ENCODE peak calls at places on chromosomes 4 and X, in four cellular contexts. R is tibial nerve, U is AG04450, P is kidney epithelial cell. G is an unnamed sample.

GRCh38 chr4:71269241-71269640 is 69.6 kb upstream of the SLC4A4 start:
- DNase-seq in P (no peak), R (no peak), U (no peak), G (no peak)

GRCh38 chrX:24125028-24125612 is 24.4 kb upstream of the ZFX start:
- DNase-seq in P (no peak), U (no peak), R (no peak), G (no peak)

GRCh38 chr4:89331197-89331596 is 23.6 kb upstream of the GPRIN3 start:
- DNase-seq in U (no peak), P (no peak), R (no peak), G (no peak)

GRCh38 chrX:73877687-73878086 is 314.7 kb downstream of the CHIC1 start:
- DNase-seq in R (no peak), U (no peak), P (peak), G (no peak)

GRCh38 chr4:32519060-32519459 is 1798.9 kb downstream of the PCDH7 start:
- DNase-seq in P (peak), R (no peak), U (no peak), G (peak)

GRCh38 chr4:41632481-41633073 is 94.6 kb downstream of the LIMCH1 start:
- DNase-seq in R (no peak), U (no peak), P (no peak), G (no peak)

GRCh38 chrX:100409316-100410082 is 574 bp downstream of the PCDH19 start:
- DNase-seq in P (no peak), U (no peak), R (no peak), G (no peak)

GRCh38 chrX:22135171-22135711 is 103.1 kb downstream of the PHEX start:
- DNase-seq in P (peak), R (no peak), U (peak), G (peak)

GRCh38 chrX:28120076-28120475 is 138.8 kb upstream of the DCAF8L1 start:
- DNase-seq in R (no peak), U (no peak), P (peak), G (no peak)

GRCh38 chr4:126405369-126405982 is 1090.7 kb downstream of the FAT4 start:
- DNase-seq in P (no peak), U (no peak), R (no peak), G (peak)

GRCh38 chrX:791479-792034 is 161.0 kb downstream of the SHOX start:
- DNase-seq in P (no peak), R (no peak), U (no peak), G (no peak)

GRCh38 chr4:84852081-84852480 is 114.4 kb downstream of the WDFY3 start:
- DNase-seq in R (no peak), U (no peak), P (no peak), G (peak)

GRCh38 chr4:24583451-24584174 is 741 bp downstream of the DHX15 start:
- DNase-seq in P (no peak), R (peak), U (no peak), G (no peak)

GRCh38 chr4:7769308-7769841 is 170.3 kb downstream of the AFAP1 start:
- DNase-seq in R (no peak), P (no peak), U (no peak), G (no peak)

GRCh38 chrX:105837227-105837626 is 14.9 kb downstream of the NRK start:
- DNase-seq in P (peak), R (peak), U (peak), G (peak)

DNA sequence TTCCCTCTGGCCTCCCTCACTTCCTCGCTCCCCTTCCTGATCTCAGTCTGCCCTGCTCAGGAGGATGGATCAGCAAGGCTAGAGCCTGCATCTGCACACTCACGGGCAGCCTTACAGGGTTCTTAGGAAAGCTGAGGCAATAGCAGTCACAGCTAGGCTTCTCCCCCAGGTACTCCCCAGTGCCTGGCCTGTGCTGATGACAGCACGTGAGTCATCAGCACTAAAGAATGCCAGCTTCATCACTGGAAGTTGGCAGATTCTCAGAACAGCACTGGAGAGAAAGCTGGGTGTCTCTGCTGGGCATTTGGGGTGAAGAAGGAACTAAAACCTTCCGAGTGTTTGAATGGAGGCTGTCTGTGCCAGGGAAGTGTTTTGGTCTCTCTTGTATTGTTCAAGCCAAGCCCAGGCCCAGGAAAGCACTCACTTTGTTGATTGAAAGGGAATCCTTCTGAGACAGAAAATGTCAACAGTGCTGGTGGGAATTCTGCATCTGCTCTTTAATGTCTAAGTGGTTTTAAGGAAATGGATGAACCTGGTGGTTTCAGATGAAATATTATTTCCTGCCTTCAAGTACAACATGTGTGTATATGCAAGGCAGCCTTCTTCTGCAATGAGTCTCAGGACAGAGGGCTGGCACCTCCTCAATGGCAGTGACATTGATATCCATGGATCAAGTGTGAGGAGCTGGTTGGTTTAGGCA is 73.0 kb upstream of the SCOC start:
- DNase-seq in U (no peak), R (no peak), P (peak), G (no peak)
- H3K4me3 ChIP-seq in U (no peak), R (no peak), P (no peak), G (no peak)

GRCh38 chr4:187993827-187994226 is 1.7 kb upstream of the ZFP42 start:
- DNase-seq in U (no peak), R (no peak), P (no peak), G (no peak)
- TF ChIP-seq CTCF in U (peak), R (no peak), P (peak), G (no peak)

DNA sequence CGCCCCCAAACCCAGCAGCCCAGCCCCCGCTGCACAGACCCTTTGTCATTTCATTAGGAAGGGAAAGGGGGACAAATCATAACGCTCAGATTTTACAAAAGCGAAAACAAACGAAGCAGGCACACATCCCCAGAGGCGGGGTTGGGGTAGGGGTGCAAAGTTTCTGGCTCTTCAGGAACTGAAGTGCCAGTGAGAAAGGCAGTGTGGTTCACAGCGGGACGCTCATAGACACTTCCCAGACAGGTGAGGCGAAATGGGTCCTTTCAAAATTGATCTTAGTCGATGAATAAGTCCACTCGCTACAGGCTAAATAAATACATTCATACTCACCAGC is 1.2 kb upstream of the MBNL3 start:
- DNase-seq in R (no peak), P (no peak), U (no peak), G (no peak)
- H3K4me3 ChIP-seq in R (peak), P (peak), U (peak), G (peak)

GRCh38 chrX:17182317-17182716 is 192.7 kb upstream of the NHS start:
- DNase-seq in U (no peak), R (no peak), P (no peak), G (no peak)

GRCh38 chrX:17187301-17187836 is 187.6 kb upstream of the NHS start:
- DNase-seq in U (no peak), P (no peak), R (peak), G (no peak)

GRCh38 chrX:17183566-17183965 is 191.4 kb upstream of the NHS start:
- DNase-seq in R (no peak), U (no peak), P (no peak), G (no peak)
- TF ChIP-seq CTCF in R (no peak), U (no peak), P (no peak), G (no peak)